ENCODE peak calls at places on chromosomes 3 and 15, in ten cellular contexts. One of them, this sample, is unnamed.

GRCh38 chr3:108718454-108718853 is 38.8 kb downstream of the RETNLB start:
- DNase-seq in AG10803: no peak
- DNase-seq in brain microvascular endothelial cell: no peak
- DNase-seq in fibroblast of the aortic adventitia: no peak
- DNase-seq in choroid plexus epithelial cell: no peak
- DNase-seq in fibroblast of pulmonary artery: no peak
- DNase-seq in PC-3: no peak
- DNase-seq in GM13976: no peak
- DNase-seq in coronary artery: no peak
- DNase-seq in osteocyte: no peak
- DNase-seq in this sample: no peak

GRCh38 chr3:47799733-47800132 is 3.2 kb upstream of the DHX30 start:
- DNase-seq in fibroblast of the aortic adventitia: no peak
- DNase-seq in fibroblast of pulmonary artery: no peak
- DNase-seq in GM13976: no peak
- DNase-seq in coronary artery: no peak
- DNase-seq in AG10803: no peak
- DNase-seq in choroid plexus epithelial cell: peak
- DNase-seq in brain microvascular endothelial cell: no peak
- DNase-seq in PC-3: peak
- DNase-seq in osteocyte: no peak
- DNase-seq in this sample: no peak

GRCh38 chr3:77605308-77605707 is 565.4 kb downstream of the ROBO2 start:
- DNase-seq in osteocyte: no peak
- DNase-seq in PC-3: peak
- DNase-seq in coronary artery: no peak
- DNase-seq in AG10803: no peak
- DNase-seq in fibroblast of the aortic adventitia: no peak
- DNase-seq in GM13976: no peak
- DNase-seq in fibroblast of pulmonary artery: no peak
- DNase-seq in choroid plexus epithelial cell: peak
- DNase-seq in brain microvascular endothelial cell: no peak
- DNase-seq in this sample: no peak

GRCh38 chr3:169573129-169573528 is 90.4 kb downstream of the MECOM start:
- DNase-seq in coronary artery: no peak
- DNase-seq in GM13976: no peak
- DNase-seq in osteocyte: no peak
- DNase-seq in choroid plexus epithelial cell: peak
- DNase-seq in PC-3: peak
- DNase-seq in brain microvascular endothelial cell: no peak
- DNase-seq in AG10803: no peak
- DNase-seq in fibroblast of the aortic adventitia: no peak
- DNase-seq in fibroblast of pulmonary artery: peak
- DNase-seq in this sample: no peak

GRCh38 chr3:40312661-40313226 is 3.2 kb downstream of the EIF1B start:
- DNase-seq in coronary artery: no peak
- DNase-seq in fibroblast of pulmonary artery: peak
- DNase-seq in PC-3: no peak
- DNase-seq in osteocyte: no peak
- DNase-seq in AG10803: peak
- DNase-seq in fibroblast of the aortic adventitia: peak
- DNase-seq in brain microvascular endothelial cell: no peak
- DNase-seq in GM13976: no peak
- DNase-seq in choroid plexus epithelial cell: peak
- DNase-seq in this sample: no peak

GRCh38 chr3:20935791-20936190 is 749.8 kb upstream of the SGO1 start:
- DNase-seq in fibroblast of the aortic adventitia: no peak
- DNase-seq in choroid plexus epithelial cell: no peak
- DNase-seq in brain microvascular endothelial cell: no peak
- DNase-seq in PC-3: no peak
- DNase-seq in AG10803: peak
- DNase-seq in coronary artery: no peak
- DNase-seq in fibroblast of pulmonary artery: no peak
- DNase-seq in osteocyte: no peak
- DNase-seq in GM13976: no peak
- DNase-seq in this sample: no peak

GRCh38 chr3:155989536-155989935 is 119.1 kb downstream of the GMPS start:
- DNase-seq in coronary artery: no peak
- DNase-seq in choroid plexus epithelial cell: no peak
- DNase-seq in fibroblast of the aortic adventitia: no peak
- DNase-seq in osteocyte: no peak
- DNase-seq in brain microvascular endothelial cell: no peak
- DNase-seq in GM13976: no peak
- DNase-seq in fibroblast of pulmonary artery: no peak
- DNase-seq in AG10803: no peak
- DNase-seq in PC-3: peak
- DNase-seq in this sample: no peak

GRCh38 chr3:71537211-71537611 is 46.3 kb downstream of the FOXP1 start:
- DNase-seq in coronary artery: peak
- DNase-seq in brain microvascular endothelial cell: peak
- DNase-seq in GM13976: no peak
- DNase-seq in fibroblast of the aortic adventitia: peak
- DNase-seq in fibroblast of pulmonary artery: peak
- DNase-seq in AG10803: peak
- DNase-seq in PC-3: peak
- DNase-seq in osteocyte: peak
- DNase-seq in choroid plexus epithelial cell: peak
- DNase-seq in this sample: peak

DNA sequence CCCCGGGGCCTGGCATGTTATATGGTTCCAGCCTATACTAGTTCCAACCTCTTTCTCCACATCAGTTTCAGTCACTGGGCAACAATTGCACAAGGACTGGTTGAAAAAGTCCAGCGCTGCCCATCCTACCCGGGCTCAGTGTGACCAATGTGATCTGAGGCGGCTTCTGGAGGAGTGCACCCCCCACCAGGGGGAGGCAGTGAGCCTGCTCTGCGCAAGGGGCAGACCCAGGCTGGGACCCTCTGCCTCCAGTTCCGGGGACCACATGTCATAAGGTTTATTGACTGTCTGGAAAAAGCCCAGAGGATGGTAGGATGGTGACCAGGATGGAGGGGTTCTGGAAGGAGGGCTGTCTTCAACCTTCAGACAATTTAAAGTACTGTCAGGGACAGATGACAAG is 25.6 kb upstream of the NR2E3 start:
- DNase-seq in choroid plexus epithelial cell: no peak
- DNase-seq in coronary artery: peak
- DNase-seq in PC-3: no peak
- DNase-seq in fibroblast of the aortic adventitia: no peak
- DNase-seq in GM13976: no peak
- DNase-seq in AG10803: no peak
- DNase-seq in fibroblast of pulmonary artery: no peak
- DNase-seq in osteocyte: peak
- DNase-seq in brain microvascular endothelial cell: no peak
- DNase-seq in this sample: peak
- TF ChIP-seq CTCF in choroid plexus epithelial cell: peak
- TF ChIP-seq CTCF in coronary artery: no peak
- TF ChIP-seq CTCF in PC-3: peak
- TF ChIP-seq CTCF in fibroblast of the aortic adventitia: peak
- TF ChIP-seq CTCF in GM13976: peak
- TF ChIP-seq CTCF in AG10803: peak
- TF ChIP-seq CTCF in fibroblast of pulmonary artery: peak
- TF ChIP-seq CTCF in osteocyte: peak
- TF ChIP-seq CTCF in brain microvascular endothelial cell: peak
- TF ChIP-seq CTCF in this sample: peak

GRCh38 chr3:134302674-134303073 is 52.0 kb upstream of the RYK start:
- DNase-seq in fibroblast of pulmonary artery: no peak
- DNase-seq in fibroblast of the aortic adventitia: no peak
- DNase-seq in brain microvascular endothelial cell: no peak
- DNase-seq in coronary artery: no peak
- DNase-seq in AG10803: no peak
- DNase-seq in choroid plexus epithelial cell: no peak
- DNase-seq in osteocyte: no peak
- DNase-seq in GM13976: no peak
- DNase-seq in PC-3: peak
- DNase-seq in this sample: no peak

GRCh38 chr3:134299185-134299887 is 48.7 kb upstream of the RYK start:
- DNase-seq in GM13976: no peak
- DNase-seq in fibroblast of the aortic adventitia: peak
- DNase-seq in choroid plexus epithelial cell: peak
- DNase-seq in coronary artery: no peak
- DNase-seq in osteocyte: no peak
- DNase-seq in brain microvascular endothelial cell: no peak
- DNase-seq in AG10803: peak
- DNase-seq in fibroblast of pulmonary artery: peak
- DNase-seq in PC-3: peak
- DNase-seq in this sample: no peak

GRCh38 chr3:134299888-134300206 is 49.2 kb upstream of the RYK start:
- DNase-seq in fibroblast of pulmonary artery: no peak
- DNase-seq in choroid plexus epithelial cell: no peak
- DNase-seq in GM13976: no peak
- DNase-seq in fibroblast of the aortic adventitia: no peak
- DNase-seq in osteocyte: no peak
- DNase-seq in coronary artery: no peak
- DNase-seq in brain microvascular endothelial cell: no peak
- DNase-seq in PC-3: no peak
- DNase-seq in AG10803: no peak
- DNase-seq in this sample: no peak

GRCh38 chr3:134298281-134298680 is 47.6 kb upstream of the RYK start:
- DNase-seq in GM13976: no peak
- DNase-seq in AG10803: no peak
- DNase-seq in fibroblast of pulmonary artery: no peak
- DNase-seq in coronary artery: no peak
- DNase-seq in fibroblast of the aortic adventitia: no peak
- DNase-seq in PC-3: no peak
- DNase-seq in brain microvascular endothelial cell: no peak
- DNase-seq in osteocyte: no peak
- DNase-seq in choroid plexus epithelial cell: no peak
- DNase-seq in this sample: no peak

GRCh38 chr3:134300520-134300919 is 49.9 kb upstream of the RYK start:
- DNase-seq in coronary artery: no peak
- DNase-seq in brain microvascular endothelial cell: no peak
- DNase-seq in PC-3: no peak
- DNase-seq in fibroblast of the aortic adventitia: no peak
- DNase-seq in AG10803: no peak
- DNase-seq in fibroblast of pulmonary artery: no peak
- DNase-seq in osteocyte: no peak
- DNase-seq in choroid plexus epithelial cell: no peak
- DNase-seq in GM13976: no peak
- DNase-seq in this sample: peak
- TF ChIP-seq CTCF in coronary artery: no peak
- TF ChIP-seq CTCF in brain microvascular endothelial cell: peak
- TF ChIP-seq CTCF in PC-3: peak
- TF ChIP-seq CTCF in fibroblast of the aortic adventitia: peak
- TF ChIP-seq CTCF in AG10803: peak
- TF ChIP-seq CTCF in fibroblast of pulmonary artery: peak
- TF ChIP-seq CTCF in osteocyte: peak
- TF ChIP-seq CTCF in choroid plexus epithelial cell: peak
- TF ChIP-seq CTCF in GM13976: no peak
- TF ChIP-seq CTCF in this sample: no peak

GRCh38 chr15:84871428-84871985 is 13.0 kb upstream of the SLC28A1 start:
- DNase-seq in AG10803: no peak
- DNase-seq in brain microvascular endothelial cell: no peak
- DNase-seq in choroid plexus epithelial cell: no peak
- DNase-seq in fibroblast of the aortic adventitia: no peak
- DNase-seq in osteocyte: no peak
- DNase-seq in fibroblast of pulmonary artery: no peak
- DNase-seq in PC-3: no peak
- DNase-seq in GM13976: no peak
- DNase-seq in coronary artery: no peak
- DNase-seq in this sample: no peak
- TF ChIP-seq CTCF in AG10803: no peak
- TF ChIP-seq CTCF in brain microvascular endothelial cell: no peak
- TF ChIP-seq CTCF in choroid plexus epithelial cell: peak
- TF ChIP-seq CTCF in fibroblast of the aortic adventitia: no peak
- TF ChIP-seq CTCF in osteocyte: no peak
- TF ChIP-seq CTCF in fibroblast of pulmonary artery: no peak
- TF ChIP-seq CTCF in PC-3: no peak
- TF ChIP-seq CTCF in GM13976: no peak
- TF ChIP-seq CTCF in coronary artery: no peak
- TF ChIP-seq CTCF in this sample: no peak

GRCh38 chr3:110341047-110341446 is 730.6 kb upstream of the NECTIN3 start:
- DNase-seq in fibroblast of the aortic adventitia: peak
- DNase-seq in coronary artery: no peak
- DNase-seq in GM13976: no peak
- DNase-seq in fibroblast of pulmonary artery: peak
- DNase-seq in osteocyte: no peak
- DNase-seq in AG10803: peak
- DNase-seq in brain microvascular endothelial cell: no peak
- DNase-seq in PC-3: peak
- DNase-seq in choroid plexus epithelial cell: peak
- DNase-seq in this sample: no peak

GRCh38 chr3:110344487-110344886 is 727.1 kb upstream of the NECTIN3 start:
- DNase-seq in fibroblast of pulmonary artery: no peak
- DNase-seq in GM13976: no peak
- DNase-seq in fibroblast of the aortic adventitia: no peak
- DNase-seq in brain microvascular endothelial cell: no peak
- DNase-seq in AG10803: no peak
- DNase-seq in choroid plexus epithelial cell: no peak
- DNase-seq in PC-3: no peak
- DNase-seq in coronary artery: no peak
- DNase-seq in osteocyte: no peak
- DNase-seq in this sample: no peak

GRCh38 chr3:110343945-110344344 is 727.7 kb upstream of the NECTIN3 start:
- DNase-seq in brain microvascular endothelial cell: peak
- DNase-seq in PC-3: peak
- DNase-seq in coronary artery: no peak
- DNase-seq in AG10803: peak
- DNase-seq in GM13976: no peak
- DNase-seq in osteocyte: no peak
- DNase-seq in choroid plexus epithelial cell: peak
- DNase-seq in fibroblast of the aortic adventitia: no peak
- DNase-seq in fibroblast of pulmonary artery: peak
- DNase-seq in this sample: peak

GRCh38 chr3:110343376-110343775 is 728.2 kb upstream of the NECTIN3 start:
- DNase-seq in fibroblast of pulmonary artery: peak
- DNase-seq in AG10803: peak
- DNase-seq in brain microvascular endothelial cell: peak
- DNase-seq in choroid plexus epithelial cell: peak
- DNase-seq in GM13976: no peak
- DNase-seq in osteocyte: no peak
- DNase-seq in coronary artery: no peak
- DNase-seq in fibroblast of the aortic adventitia: peak
- DNase-seq in PC-3: peak
- DNase-seq in this sample: peak

DNA sequence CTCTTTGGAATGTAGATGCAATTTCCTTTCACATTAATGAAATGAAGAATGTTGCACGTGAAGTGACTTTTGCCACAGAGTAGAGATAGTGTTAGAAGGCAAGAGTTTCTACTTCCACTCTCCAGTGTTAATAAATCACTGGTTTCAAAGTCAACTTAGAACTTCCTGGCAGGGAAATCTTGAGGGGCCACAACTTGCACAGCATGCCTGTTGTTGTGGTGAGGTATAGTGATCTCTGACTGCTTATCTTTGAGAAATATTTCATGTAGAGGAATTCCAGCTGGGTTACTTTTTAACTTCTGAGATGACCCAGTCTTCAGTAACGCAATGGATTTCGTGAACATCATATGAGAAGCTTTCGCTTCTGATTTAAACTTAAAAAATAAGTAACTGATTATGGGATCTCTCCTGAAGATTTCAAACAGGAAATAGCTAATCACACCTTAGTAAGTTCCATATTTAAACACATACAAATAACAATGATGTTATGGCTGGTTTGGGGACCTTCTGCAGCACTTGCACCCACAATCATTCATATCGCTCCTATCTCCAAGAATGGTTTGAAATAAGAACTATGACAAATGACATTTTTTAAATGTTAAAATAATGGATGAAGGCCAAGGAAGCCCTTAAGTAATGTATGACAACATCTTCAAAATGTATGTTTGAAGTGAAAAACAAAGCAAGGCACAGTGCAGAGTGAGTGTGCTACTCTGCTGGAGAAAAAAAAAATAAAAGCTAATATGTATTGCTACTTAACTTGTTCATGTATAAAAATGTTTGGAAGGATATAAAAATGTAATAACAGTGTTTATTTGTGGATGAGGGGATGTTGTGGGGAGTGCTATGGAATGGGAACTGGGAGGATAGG is 726.5 kb upstream of the NECTIN3 start:
- DNase-seq in fibroblast of pulmonary artery: peak
- DNase-seq in brain microvascular endothelial cell: peak
- DNase-seq in fibroblast of the aortic adventitia: peak
- DNase-seq in osteocyte: no peak
- DNase-seq in AG10803: no peak
- DNase-seq in PC-3: no peak
- DNase-seq in GM13976: no peak
- DNase-seq in choroid plexus epithelial cell: peak
- DNase-seq in coronary artery: no peak
- DNase-seq in this sample: peak
- TF ChIP-seq CTCF in fibroblast of pulmonary artery: no peak
- TF ChIP-seq CTCF in brain microvascular endothelial cell: no peak
- TF ChIP-seq CTCF in fibroblast of the aortic adventitia: no peak
- TF ChIP-seq CTCF in osteocyte: no peak
- TF ChIP-seq CTCF in AG10803: no peak
- TF ChIP-seq CTCF in PC-3: no peak
- TF ChIP-seq CTCF in GM13976: no peak
- TF ChIP-seq CTCF in choroid plexus epithelial cell: no peak
- TF ChIP-seq CTCF in coronary artery: no peak
- TF ChIP-seq CTCF in this sample: no peak

This sample was measured in Calu3.